ENCODE peak calls at places on chromosomes 7 and 10, in four cellular contexts. K is H1, Y is GM12878, R is HepG2. Q is an unnamed sample.

GRCh38 chr10:33114451-33114944 is 156.5 kb upstream of the ITGB1 start:
- DNase-seq in Y (no peak), R (no peak), K (no peak), Q (no peak)

GRCh38 chr7:41459623-41460256 is 243.2 kb downstream of the INHBA start:
- DNase-seq in Y (no peak), K (no peak), R (peak; percentile 1), Q (no peak)

GRCh38 chr10:82934429-82934828 is 1059.4 kb downstream of the NRG3 start:
- DNase-seq in R (no peak), Y (no peak), K (no peak), Q (peak; percentile 6)

GRCh38 chr7:67019562-67020390 is 23.1 kb downstream of the TYW1 start:
- DNase-seq in R (no peak), Y (no peak), K (no peak), Q (no peak)

GRCh38 chr10:43846187-43846680 is 197.6 kb upstream of the ZNF32 start:
- DNase-seq in R (no peak), Y (peak; percentile 4), K (no peak), Q (no peak)

GRCh38 chr10:124074471-124075109 is 18.8 kb downstream of the CHST15 start:
- DNase-seq in R (no peak), Y (no peak), K (no peak), Q (no peak)

GRCh38 chr7:36686499-36686898 is 37.8 kb downstream of the AOAH start:
- DNase-seq in Y (no peak), R (no peak), K (no peak), Q (no peak)

GRCh38 chr7:47269466-47269836 is 312.5 kb downstream of the TNS3 start:
- DNase-seq in R (no peak), Y (no peak), K (no peak), Q (no peak)

GRCh38 chr7:36758879-36759278 is 34.6 kb upstream of the AOAH start:
- DNase-seq in R (no peak), K (no peak), Y (no peak), Q (no peak)

GRCh38 chr7:22549667-22550513 is 49.9 kb upstream of the STEAP1B start:
- DNase-seq in Y (no peak), R (peak; percentile 7), K (peak; percentile 81), Q (no peak)

GRCh38 chr10:130495891-130496642 is 359.9 kb downstream of the GLRX3 start:
- DNase-seq in R (peak; percentile 12), Y (no peak), K (no peak), Q (no peak)

GRCh38 chr7:159049266-159050025 is 95.2 kb downstream of the VIPR2 start:
- DNase-seq in K (no peak), R (no peak), Y (no peak), Q (no peak)

GRCh38 chr10:113133497-113133896 is 183.4 kb downstream of the TCF7L2 start:
- DNase-seq in Y (no peak), R (no peak), K (no peak), Q (no peak)

GRCh38 chr7:7563813-7564212 is 2.9 kb upstream of the MIOS start:
- DNase-seq in Y (no peak), K (no peak), R (no peak), Q (no peak)

GRCh38 chr7:69992938-69993337 is 394.7 kb downstream of the AUTS2 start:
- DNase-seq in Y (no peak), R (no peak), K (no peak), Q (no peak)

GRCh38 chr10:48454302-48455054 is 148.0 kb downstream of the MAPK8 start:
- DNase-seq in K (no peak), Y (no peak), R (no peak), Q (no peak)

GRCh38 chr7:15306286-15306685 is 255.5 kb downstream of the AGMO start:
- DNase-seq in R (no peak), K (no peak), Y (no peak), Q (no peak)

GRCh38 chr7:12884856-12885440 is 197.5 kb downstream of the ARL4A start:
- DNase-seq in K (no peak), Y (no peak), R (no peak), Q (no peak)

GRCh38 chr7:80218723-80219122 is 84.1 kb downstream of the GNAI1 start:
- DNase-seq in R (peak; percentile 40), K (no peak), Y (no peak), Q (no peak)

GRCh38 chr7:129401228-129401967 is 32.8 kb upstream of the STRIP2 start:
- DNase-seq in R (peak; percentile 29), Y (no peak), K (no peak), Q (no peak)
- TF ChIP-seq YY1 in R (no peak), Y (no peak), K (no peak), Q (no peak)

GRCh38 chr10:7576340-7576739 is 90.4 kb downstream of the ITIH5 start:
- DNase-seq in Y (no peak), K (no peak), R (no peak), Q (no peak)
- TF ChIP-seq SUZ12 in Y (no peak), K (no peak), R (no peak), Q (no peak)

DNA sequence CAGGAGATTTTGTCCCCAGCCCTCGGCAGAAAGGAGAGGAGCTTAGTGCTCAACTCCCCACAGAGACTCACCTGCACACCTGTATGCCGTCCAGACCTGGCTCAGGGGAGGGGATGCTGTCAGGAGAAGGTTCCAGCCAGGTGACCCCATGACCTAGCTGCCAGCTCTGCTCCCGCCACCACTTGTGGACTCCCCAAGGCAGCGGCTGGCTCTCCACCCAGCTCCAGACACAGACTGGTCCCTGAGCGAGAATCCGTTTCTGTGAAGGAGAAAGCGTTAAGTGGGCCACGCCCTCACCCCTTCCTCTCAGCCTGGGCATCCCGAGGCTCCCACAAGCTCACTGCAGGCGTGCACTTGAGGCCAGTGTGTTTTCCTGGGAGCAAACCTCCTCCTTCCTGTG is 76.4 kb downstream of the RGS10 start:
- DNase-seq in R (no peak), K (no peak), Y (no peak), Q (no peak)
- TF ChIP-seq YY1 in R (no peak), K (no peak), Y (no peak), Q (no peak)

DNA sequence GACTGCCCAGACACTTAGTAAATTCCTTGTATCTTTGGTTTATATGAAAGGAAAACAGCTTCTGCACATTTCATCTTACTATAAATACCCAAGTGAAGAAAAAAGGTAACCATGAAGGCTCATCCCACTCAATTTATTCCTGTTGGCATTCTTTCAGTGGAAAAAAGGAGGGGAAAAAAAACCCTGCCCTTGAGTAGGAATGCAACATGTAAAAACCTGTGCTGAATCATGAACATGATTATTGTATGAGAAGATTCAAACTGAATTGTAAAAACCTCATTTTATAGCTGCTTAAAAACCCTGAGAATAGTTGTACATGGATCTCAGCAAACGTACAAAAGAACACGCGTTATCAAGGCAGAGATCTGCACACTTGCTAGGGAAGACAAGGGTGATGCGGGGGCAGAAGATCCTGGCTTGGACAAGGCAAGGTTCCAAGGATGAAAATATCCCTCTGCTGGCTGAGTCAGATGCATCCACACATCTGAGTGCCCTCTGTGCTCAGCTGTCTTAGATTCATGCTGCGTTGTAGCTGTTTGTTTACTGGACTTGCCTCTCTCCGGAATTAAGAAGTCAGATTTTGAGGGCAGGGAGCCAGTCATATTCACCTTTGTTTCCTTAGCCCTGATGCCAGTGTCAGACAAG is 658.2 kb downstream of the PARD3 start:
- DNase-seq in R (no peak), K (no peak), Y (no peak), Q (no peak)
- TF ChIP-seq SUZ12 in R (no peak), K (no peak), Y (no peak), Q (no peak)

GRCh38 chr10:95350212-95350829 is 59.5 kb upstream of the PDLIM1 start:
- DNase-seq in R (peak; percentile 70), K (no peak), Y (no peak), Q (no peak)
- TF ChIP-seq YY1 in R (no peak), K (no peak), Y (no peak), Q (no peak)

GRCh38 chr10:74083304-74083703 is 67.3 kb downstream of the AP3M1 start:
- DNase-seq in K (no peak), R (no peak), Y (no peak), Q (no peak)
- TF ChIP-seq SUZ12 in K (no peak), R (no peak), Y (no peak), Q (no peak)

DNA sequence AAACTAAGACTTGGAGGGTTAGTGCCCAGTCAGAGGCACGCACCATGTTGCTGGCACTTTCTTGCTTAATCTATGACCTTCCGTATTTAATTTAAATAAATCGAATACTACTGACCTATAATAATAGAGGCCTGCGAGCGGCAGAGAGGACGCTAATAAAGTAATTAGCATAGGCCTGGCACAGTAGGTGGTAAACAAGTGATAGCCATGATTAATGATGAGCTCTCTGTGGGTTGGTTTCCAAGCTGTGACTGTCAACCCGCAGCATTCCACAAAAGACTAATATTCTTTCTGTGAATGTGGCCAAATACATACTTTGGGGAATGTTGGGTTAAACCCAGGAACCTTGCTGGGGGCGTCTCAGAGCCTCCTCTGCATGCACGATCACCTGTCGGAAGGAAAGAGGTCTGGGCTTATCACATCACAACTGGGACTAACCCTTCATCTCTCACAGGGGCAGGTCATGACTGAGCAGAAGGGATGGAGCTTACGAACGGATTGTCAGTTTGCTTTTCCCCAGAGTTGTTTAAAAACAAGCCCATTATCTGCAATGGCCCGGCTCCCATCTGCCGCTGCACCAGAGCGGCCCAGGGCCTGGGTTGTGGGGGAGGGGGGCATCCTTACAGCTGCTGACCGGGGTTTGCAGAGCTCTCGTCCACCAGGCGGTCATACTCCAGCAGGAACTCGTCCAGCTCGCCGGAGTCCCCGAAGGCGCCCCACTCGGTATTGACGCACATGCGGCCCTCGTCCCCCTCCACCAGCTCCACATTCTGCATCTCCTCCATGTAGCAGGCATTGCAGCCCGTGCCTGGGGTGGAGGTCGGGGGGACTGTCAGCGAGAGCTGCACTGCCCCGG is 6.1 kb upstream of the MYL7 start:
- DNase-seq in Y (no peak), K (no peak), R (no peak), Q (no peak)
- TF ChIP-seq YY1 in Y (no peak), K (no peak), R (no peak), Q (no peak)

DNA sequence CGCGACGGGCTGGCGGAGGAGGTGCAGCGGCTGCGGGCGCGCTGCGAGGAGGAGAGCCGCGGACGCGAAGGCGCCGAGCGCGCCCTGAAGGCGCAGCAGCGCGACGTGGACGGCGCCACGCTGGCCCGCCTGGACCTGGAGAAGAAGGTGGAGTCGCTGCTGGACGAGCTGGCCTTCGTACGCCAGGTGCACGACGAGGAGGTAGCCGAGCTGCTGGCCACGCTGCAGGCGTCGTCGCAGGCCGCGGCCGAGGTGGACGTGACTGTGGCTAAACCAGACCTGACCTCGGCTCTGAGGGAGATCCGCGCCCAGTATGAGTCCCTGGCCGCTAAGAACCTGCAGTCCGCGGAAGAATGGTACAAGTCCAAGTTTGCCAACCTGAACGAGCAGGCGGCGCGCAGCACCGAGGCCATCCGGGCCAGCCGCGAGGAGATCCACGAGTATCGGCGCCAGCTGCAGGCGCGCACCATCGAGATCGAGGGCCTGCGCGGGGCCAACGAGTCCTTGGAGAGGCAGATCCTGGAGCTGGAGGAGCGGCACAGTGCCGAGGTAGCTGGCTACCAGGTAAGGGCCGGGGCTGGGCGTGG is 868 bp downstream of the INA start:
- DNase-seq in K (no peak), R (no peak), Y (no peak), Q (no peak)
- TF ChIP-seq SUZ12 in K (peak; percentile 80), R (no peak), Y (no peak), Q (no peak)

GRCh38 chr10:125206618-125207017 is 46.3 kb upstream of the CTBP2 start:
- DNase-seq in R (no peak), K (no peak), Y (no peak), Q (no peak)

GRCh38 chr10:125201791-125202622 is 41.6 kb upstream of the CTBP2 start:
- DNase-seq in R (no peak), Y (no peak), K (no peak), Q (no peak)

GRCh38 chr10:125203186-125203800 is 42.9 kb upstream of the CTBP2 start:
- DNase-seq in R (no peak), Y (no peak), K (no peak), Q (no peak)

GRCh38 chr10:125204400-125204799 is 44.0 kb upstream of the CTBP2 start:
- DNase-seq in Y (no peak), R (no peak), K (no peak), Q (no peak)

GRCh38 chr10:125205431-125205830 is 45.1 kb upstream of the CTBP2 start:
- DNase-seq in R (no peak), K (no peak), Y (no peak), Q (no peak)
- TF ChIP-seq YY1 in R (no peak), K (no peak), Y (no peak), Q (no peak)